ENCODE peak calls at places on chromosomes 5 and 9, in eight cellular contexts. P is effector memory CD4-positive, alpha-beta T cell; G is epithelial cell of proximal tubule; T is activated T-cell treated with anti-CD3 and anti-CD28 coated beads, Interleukin-2, amount 50 U/mL, for 1 hour; B is NK-92 treated with Interleukin-12 subunit alpha and Interleukin-12 subunit beta, amount 100 ng/mL, for 24 hours; Y is IMR-90; E is RPMI8226; L is KBM-7. W is an unnamed sample.

GRCh38 chr9:19408316-19408692 is 505 bp upstream of the ACER2 start:
- DNase-seq in P (no peak), G (no peak), T (no peak), B (no peak), Y (no peak), E (no peak), L (no peak), W (no peak)

GRCh38 chr5:109387408-109387974 is 22.3 kb downstream of the PJA2 start:
- DNase-seq in P (no peak), G (no peak), T (no peak), B (no peak), Y (no peak), E (no peak), L (no peak), W (no peak)

GRCh38 chr5:126055348-126055729 is 367.9 kb upstream of the GRAMD2B start:
- DNase-seq in P (no peak), G (no peak), T (no peak), B (no peak), Y (no peak), E (no peak), L (no peak), W (no peak)

GRCh38 chr9:136361047-136361756 is 2.3 kb downstream of the DNLZ start:
- DNase-seq in P (no peak), G (no peak), T (no peak), B (no peak), Y (peak), E (no peak), L (no peak), W (no peak)

GRCh38 chr5:92519717-92520632 is 1061.0 kb downstream of the NR2F1-AS1 start:
- DNase-seq in P (no peak), G (no peak), T (no peak), B (no peak), Y (peak), E (no peak), L (no peak), W (no peak)

GRCh38 chr5:143106175-143106574 is 297.3 kb downstream of the NR3C1 start:
- DNase-seq in P (no peak), G (no peak), T (no peak), B (no peak), Y (peak), E (no peak), L (no peak), W (peak)

GRCh38 chr9:118522093-118523028 is 818.2 kb downstream of the TLR4 start:
- DNase-seq in P (no peak), G (no peak), T (no peak), B (no peak), Y (no peak), E (peak), L (peak), W (peak)

GRCh38 chr9:116643691-116644090 is 43.4 kb upstream of the TRIM32 start:
- DNase-seq in P (no peak), G (no peak), T (no peak), B (no peak), Y (peak), E (no peak), L (no peak), W (no peak)

GRCh38 chr9:81256368-81256767 is 433.0 kb downstream of the TLE1 start:
- DNase-seq in P (no peak), G (no peak), T (no peak), B (no peak), Y (no peak), E (no peak), L (no peak), W (no peak)

GRCh38 chr5:12623408-12623807 is 719.2 kb upstream of the CTNND2 start:
- DNase-seq in P (no peak), G (no peak), T (no peak), B (no peak), Y (no peak), E (no peak), L (no peak), W (no peak)

GRCh38 chr9:105114956-105115728 is 129.3 kb upstream of the SLC44A1 start:
- DNase-seq in P (no peak), G (no peak), T (no peak), B (no peak), Y (peak), E (peak), L (peak), W (no peak)

GRCh38 chr5:10227396-10227795 is 22.3 kb downstream of the ATPSCKMT start:
- DNase-seq in P (no peak), G (no peak), T (no peak), B (no peak), Y (peak), E (no peak), L (peak), W (no peak)

GRCh38 chr9:31733166-31733565 is 651.3 kb upstream of the ACO1 start:
- DNase-seq in P (no peak), G (no peak), T (no peak), B (no peak), Y (no peak), E (no peak), L (no peak), W (no peak)

GRCh38 chr9:71446081-71446480 is 322.2 kb downstream of the CEMIP2 start:
- DNase-seq in P (no peak), G (no peak), T (no peak), B (no peak), Y (no peak), E (no peak), L (no peak), W (no peak)

GRCh38 chr5:179269781-179270543 is 75.3 kb downstream of the ADAMTS2 start:
- DNase-seq in P (no peak), G (no peak), T (no peak), B (no peak), Y (no peak), E (no peak), L (no peak), W (no peak)

GRCh38 chr9:37104183-37104889 is 16.0 kb upstream of the ZCCHC7 start:
- DNase-seq in P (no peak), G (peak), T (no peak), B (peak), Y (peak), E (peak), L (no peak), W (no peak)

GRCh38 chr9:135758056-135758455 is 56.1 kb downstream of the KCNT1 start:
- DNase-seq in P (no peak), G (no peak), T (no peak), B (no peak), Y (no peak), E (no peak), L (no peak), W (no peak)

GRCh38 chr9:19375536-19375935 is 4.5 kb downstream of the RPS6 start:
- DNase-seq in P (no peak), G (no peak), T (no peak), B (no peak), Y (peak), E (no peak), L (no peak), W (no peak)

GRCh38 chr5:71681282-71681681 is 37.8 kb upstream of the CARTPT start:
- DNase-seq in P (no peak), G (peak), T (no peak), B (no peak), Y (no peak), E (no peak), L (no peak), W (no peak)

GRCh38 chr9:19232830-19233194 is 2.3 kb downstream of the DENND4C start:
- DNase-seq in P (no peak), G (no peak), T (no peak), B (no peak), Y (peak), E (peak), L (no peak), W (no peak)

GRCh38 chr9:99336531-99336930 is 114.4 kb downstream of the SEC61B start:
- DNase-seq in P (no peak), G (no peak), T (no peak), B (no peak), Y (no peak), E (no peak), L (no peak), W (no peak)

GRCh38 chr5:84437673-84438315 is 53.1 kb upstream of the EDIL3 start:
- DNase-seq in P (no peak), G (no peak), T (no peak), B (no peak), Y (peak), E (no peak), L (no peak), W (peak)

GRCh38 chr9:34647651-34648050 is 1.2 kb downstream of the GALT start:
- DNase-seq in P (no peak), G (no peak), T (no peak), B (no peak), Y (no peak), E (no peak), L (no peak), W (no peak)

GRCh38 chr5:109326864-109327263 is 82.9 kb downstream of the PJA2 start:
- DNase-seq in P (no peak), G (no peak), T (no peak), B (no peak), Y (no peak), E (no peak), L (no peak), W (no peak)

GRCh38 chr5:134769206-134769605 is 10.6 kb downstream of the DDX46 start:
- DNase-seq in P (no peak), G (no peak), T (no peak), B (no peak), Y (peak), E (no peak), L (no peak), W (no peak)

GRCh38 chr5:162817381-162817780 is 620.0 kb upstream of the CCNG1 start:
- DNase-seq in P (no peak), G (no peak), T (no peak), B (no peak), Y (no peak), E (no peak), L (no peak), W (no peak)

GRCh38 chr5:127586811-127587210 is 62.1 kb upstream of the CTXN3 start:
- DNase-seq in P (no peak), G (no peak), T (no peak), B (no peak), Y (no peak), E (no peak), L (no peak), W (no peak)

GRCh38 chr5:108061941-108062340 is 320.0 kb downstream of the FBXL17 start:
- DNase-seq in P (no peak), G (no peak), T (no peak), B (no peak), Y (peak), E (no peak), L (no peak), W (no peak)